ENCODE peak calls at places on chromosomes 13 and 19, in five cellular contexts. R, A, T, O and E are unnamed samples.
A peak's percentile ranks its signal among the peaks of the same experiment; 100 is the strongest.

GRCh38 chr19:48836089-48837017 is at the start of gene HSD17B14:
- DNase-seq in R (peak; percentile 73), A (peak; percentile 55), T (no peak), O (no peak), E (no peak)

GRCh38 chr13:78632956-78633355 is 26.0 kb downstream of the OBI1 start:
- DNase-seq in R (no peak), A (no peak), T (no peak), O (no peak), E (no peak)

GRCh38 chr13:98688373-98688772 is 64.1 kb downstream of the SLC15A1 start:
- DNase-seq in R (no peak), A (no peak), T (no peak), O (no peak), E (no peak)

GRCh38 chr13:95121516-95121915 is 179.7 kb downstream of the ABCC4 start:
- DNase-seq in R (no peak), A (no peak), T (no peak), O (no peak), E (no peak)

GRCh38 chr13:25901460-25902376 is 150.1 kb downstream of the SHISA2 start:
- DNase-seq in R (no peak), A (no peak), T (no peak), O (no peak), E (no peak)

GRCh38 chr19:16462757-16463250 is 9.0 kb downstream of the EPS15L1 start:
- DNase-seq in R (no peak), A (no peak), T (no peak), O (no peak), E (peak; percentile 68)

GRCh38 chr13:51920786-51921185 is 59.0 kb downstream of the CCDC70 start:
- DNase-seq in R (no peak), A (no peak), T (no peak), O (no peak), E (no peak)

GRCh38 chr19:9962623-9963290 is 26.4 kb upstream of the OLFM2 start:
- DNase-seq in R (no peak), A (no peak), T (no peak), O (no peak), E (no peak)

GRCh38 chr13:66528903-66529576 is 701.1 kb downstream of the PCDH9 start:
- DNase-seq in R (no peak), A (no peak), T (no peak), O (no peak), E (no peak)

GRCh38 chr19:32935629-32936028 is 36.1 kb downstream of the CEP89 start:
- DNase-seq in R (no peak), A (no peak), T (no peak), O (no peak), E (no peak)

DNA sequence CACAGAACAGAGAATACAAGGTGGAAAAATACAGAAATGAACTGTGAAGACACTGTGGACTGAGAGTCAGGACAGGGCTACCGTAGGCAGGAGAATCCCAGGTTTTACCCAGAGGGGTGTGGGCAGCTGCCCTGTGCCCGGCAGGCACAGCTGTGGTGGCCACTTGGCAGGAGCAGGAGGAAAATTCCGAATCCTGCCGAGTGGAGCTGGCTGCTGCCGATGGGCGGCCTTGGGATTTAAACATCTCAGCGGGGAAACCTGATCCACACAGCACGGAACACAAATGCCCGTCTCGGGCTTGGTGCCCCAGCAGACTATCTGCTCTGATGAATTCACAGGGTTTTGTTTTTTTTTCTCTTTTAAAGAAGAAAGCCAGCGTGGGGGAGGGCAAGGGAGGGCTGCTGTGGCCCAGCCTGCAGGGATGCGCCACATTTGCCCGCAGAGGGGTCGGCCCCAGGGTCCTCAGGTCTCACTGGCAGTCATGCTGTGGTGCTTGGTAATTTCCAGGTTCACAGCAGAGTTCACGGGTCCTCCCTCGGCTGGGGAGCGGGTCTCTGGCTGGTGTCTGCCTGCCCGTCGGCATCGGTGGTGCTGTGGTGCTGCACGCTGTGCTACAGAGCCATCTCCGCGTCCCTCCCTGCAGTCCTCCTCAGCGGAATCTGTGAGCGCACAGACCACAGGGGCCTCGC is 28.0 kb downstream of the MPND start:
- DNase-seq in R (no peak), A (no peak), T (peak; percentile 47), O (no peak), E (no peak)
- TF ChIP-seq POLR2A in R (no peak), A (no peak), T (no peak), O (no peak), E (no peak)

GRCh38 chr13:35856084-35856483 is 275.1 kb downstream of the DCLK1 start:
- DNase-seq in R (no peak), A (no peak), T (no peak), O (no peak), E (no peak)

GRCh38 chr13:35855531-35856019 is 275.6 kb downstream of the DCLK1 start:
- DNase-seq in R (no peak), A (no peak), T (no peak), O (peak; percentile 63), E (no peak)

GRCh38 chr13:35858665-35859064 is 272.5 kb downstream of the DCLK1 start:
- DNase-seq in R (no peak), A (no peak), T (no peak), O (no peak), E (no peak)

GRCh38 chr13:35856721-35857346 is 274.3 kb downstream of the DCLK1 start:
- DNase-seq in R (no peak), A (no peak), T (no peak), O (no peak), E (no peak)

GRCh38 chr13:35857769-35858168 is 273.4 kb downstream of the DCLK1 start:
- DNase-seq in R (no peak), A (no peak), T (no peak), O (no peak), E (no peak)
- TF ChIP-seq POLR2A in R (no peak), A (no peak), T (no peak), O (no peak), E (no peak)

DNA sequence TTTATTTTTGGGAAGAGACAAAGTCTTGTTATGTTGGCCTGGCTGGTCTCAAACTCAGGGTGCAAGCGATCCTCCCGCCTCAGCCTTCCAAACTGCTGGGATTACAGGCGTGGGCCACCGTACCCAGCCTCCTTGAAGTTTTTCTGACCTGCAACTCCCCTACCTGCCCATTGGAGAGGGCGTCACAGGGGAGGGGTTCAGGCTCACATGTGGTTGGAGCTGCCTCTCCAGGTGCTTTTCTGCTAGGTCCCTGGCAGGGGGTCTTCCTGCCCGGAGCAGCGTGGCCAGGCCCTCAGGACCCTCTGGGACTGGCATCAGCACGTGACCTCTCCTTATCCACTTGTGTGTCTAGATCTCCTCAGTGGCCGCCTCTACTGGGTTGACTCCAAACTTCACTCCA is 27.2 kb downstream of the LDLR start:
- DNase-seq in R (no peak), A (no peak), T (no peak), O (no peak), E (no peak)
- TF ChIP-seq POLR2A in R (no peak), A (no peak), T (no peak), O (no peak), E (no peak)

GRCh38 chr19:40231057-40231456 is 4.6 kb upstream of the CCNP start:
- DNase-seq in R (no peak), A (no peak), T (no peak), O (no peak), E (no peak)
- TF ChIP-seq POLR2A in R (no peak), A (no peak), T (no peak), O (no peak), E (no peak)

GRCh38 chr19:54137114-54137912 is at the start of gene CNOT3:
- DNase-seq in R (peak; percentile 99), A (peak; percentile 100), T (peak; percentile 100), O (peak; percentile 100), E (peak; percentile 100)
- TF ChIP-seq POLR2A in R (peak; percentile 81), A (peak; percentile 85), T (peak; percentile 89), O (no peak), E (peak; percentile 59)

DNA sequence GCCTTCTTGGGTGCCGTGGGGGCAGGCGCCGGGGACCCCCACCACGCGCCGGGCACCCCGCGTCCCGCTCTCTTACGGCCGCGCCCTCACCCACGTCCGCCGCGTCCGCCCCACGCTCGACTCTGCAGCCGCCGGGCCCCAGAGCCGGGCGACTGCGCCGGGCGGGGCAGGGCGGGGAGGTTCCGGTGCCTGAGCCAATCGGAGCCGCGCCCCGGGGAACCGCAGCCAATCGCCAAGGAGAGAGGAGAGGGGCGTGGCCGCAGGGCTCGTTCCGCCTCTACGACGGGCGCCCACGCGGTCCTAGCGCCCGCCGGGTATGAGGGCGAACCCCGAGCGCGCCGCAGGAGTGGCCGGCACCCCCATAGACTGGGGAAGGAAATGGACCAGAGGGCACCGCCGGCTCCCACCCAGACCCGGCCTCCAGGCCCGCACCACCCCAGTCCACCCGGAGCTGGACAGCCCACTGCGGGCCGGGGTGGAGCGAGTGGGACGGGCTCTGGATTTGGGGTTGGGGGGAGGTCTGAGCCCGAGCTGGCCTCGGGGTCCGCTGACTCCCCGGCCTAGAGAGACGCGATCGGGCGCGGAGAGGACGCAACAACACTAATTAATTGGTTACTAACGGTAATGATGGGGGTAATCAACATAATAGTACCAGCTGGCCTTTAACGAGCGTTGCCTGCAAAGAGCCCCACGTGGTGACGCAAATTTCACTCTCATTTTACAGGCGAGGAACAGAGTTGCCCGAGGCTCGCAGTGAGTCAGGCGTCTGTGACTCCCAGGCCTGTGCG is at the start of gene MFSD12:
- DNase-seq in R (peak; percentile 93), A (peak; percentile 97), T (peak; percentile 97), O (peak; percentile 83), E (peak; percentile 93)
- TF ChIP-seq POLR2A in R (peak; percentile 64), A (peak; percentile 73), T (no peak), O (peak; percentile 36), E (peak; percentile 43)

GRCh38 chr19:18338471-18339001 is 1.9 kb upstream of the PGPEP1 start:
- DNase-seq in R (no peak), A (no peak), T (no peak), O (no peak), E (no peak)

GRCh38 chr19:18339703-18340102 is 695 bp upstream of the PGPEP1 start:
- DNase-seq in R (no peak), A (no peak), T (no peak), O (no peak), E (peak; percentile 64)

GRCh38 chr19:18340990-18341868 is 831 bp downstream of the PGPEP1 start:
- DNase-seq in R (peak; percentile 64), A (peak; percentile 84), T (peak; percentile 66), O (no peak), E (peak; percentile 75)

GRCh38 chr19:18342090-18342632 is 1.8 kb downstream of the PGPEP1 start:
- DNase-seq in R (no peak), A (no peak), T (no peak), O (no peak), E (no peak)

DNA sequence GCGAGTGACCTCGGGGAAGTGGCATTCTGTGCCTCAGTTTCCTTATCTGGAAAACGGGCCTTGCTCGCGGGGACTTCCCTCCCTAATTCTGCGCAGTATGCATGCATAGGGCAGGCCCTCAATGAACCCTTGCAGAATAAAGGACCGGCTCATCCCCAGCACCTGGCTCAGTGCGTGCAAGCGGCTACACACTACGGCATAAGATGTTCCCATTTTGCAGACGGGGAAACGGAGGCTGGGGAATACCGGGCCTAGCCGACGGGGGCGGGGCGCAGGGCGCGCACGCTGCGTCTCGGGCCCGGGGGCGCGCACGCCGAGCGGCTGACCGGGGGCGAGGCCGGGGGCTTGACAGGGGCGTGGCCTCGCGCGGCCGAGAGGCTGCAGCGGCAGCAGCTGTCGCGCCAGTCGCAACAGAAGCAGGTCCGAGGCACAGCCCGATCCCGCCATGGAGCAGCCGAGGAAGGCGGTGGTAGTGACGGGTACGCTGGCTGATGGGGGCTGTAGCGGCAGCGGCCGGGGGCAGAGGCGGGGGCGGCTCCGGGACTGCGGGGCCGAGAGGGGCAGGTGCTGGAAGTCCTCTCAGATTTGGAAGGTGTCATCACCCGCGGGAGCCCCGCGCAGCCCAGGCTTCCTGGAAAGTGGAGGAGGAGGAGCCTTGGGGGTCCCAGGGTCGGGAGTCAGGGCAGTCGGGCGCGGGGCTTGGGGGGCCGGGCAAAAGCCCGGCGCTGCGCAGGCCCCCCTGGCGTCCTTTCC is at the start of gene PGPEP1:
- DNase-seq in R (peak; percentile 66), A (peak; percentile 84), T (peak; percentile 89), O (no peak), E (peak; percentile 84)
- TF ChIP-seq POLR2A in R (peak; percentile 39), A (peak; percentile 50), T (no peak), O (no peak), E (peak; percentile 28)